ENCODE peak calls at places on chromosomes 11 and 22, in seven cellular contexts. E is OCI-M1; V is stimulated activated CD4-positive, alpha-beta T cell treated with anti-CD3 and anti-CD28 coated beads, Interleukin-12 subunit alpha, Interleukin-12 subunit beta, amount 100 ng/mL, for 4 hours; T is Daoy; D is neural crest cell; N is neural progenitor cell; U is NCI-H510A treated with DMSO at 0.1 percent for 48 hours. Y is an unnamed sample.

GRCh38 chr11:112157274-112157766 is 6.6 kb downstream of the IL18 start:
- DNase-seq in N (no peak), T (peak), E (peak), D (no peak), U (no peak), V (no peak), Y (peak)

GRCh38 chr11:109034341-109034696 is 369.4 kb downstream of the DDX10 start:
- DNase-seq in V (no peak), D (no peak), T (no peak), U (no peak), N (no peak), E (no peak), Y (no peak)

GRCh38 chr11:66346476-66347424 is 679 bp downstream of the B4GAT1 start:
- DNase-seq in V (no peak), N (peak), E (no peak), T (no peak), U (no peak), D (no peak), Y (no peak)

GRCh38 chr11:133134561-133135173 is 397.6 kb downstream of the OPCML start:
- DNase-seq in U (peak), D (peak), V (peak), T (peak), E (peak), N (peak), Y (peak)

GRCh38 chr11:13012037-13012693 is 3.0 kb downstream of the RASSF10 start:
- DNase-seq in T (peak), D (no peak), N (peak), U (no peak), E (no peak), V (no peak), Y (no peak)

GRCh38 chr11:83508804-83509203 is 222.6 kb upstream of the CCDC90B start:
- DNase-seq in U (no peak), V (no peak), N (no peak), D (no peak), T (no peak), E (no peak), Y (peak)

GRCh38 chr22:43094551-43094950 is 5.4 kb upstream of the TTLL1 start:
- DNase-seq in T (no peak), N (no peak), U (no peak), E (no peak), V (no peak), D (no peak), Y (no peak)

GRCh38 chr22:48474881-48475280 is 1352.8 kb downstream of the BRD1 start:
- DNase-seq in T (no peak), V (no peak), D (no peak), E (no peak), U (no peak), N (no peak), Y (no peak)

GRCh38 chr11:102006835-102007566 is 40.2 kb upstream of the CFAP300 start:
- DNase-seq in U (peak), N (no peak), D (no peak), V (no peak), E (no peak), T (no peak), Y (no peak)

GRCh38 chr11:118434123-118434552 is 2.2 kb upstream of the KMT2A start:
- DNase-seq in U (no peak), E (no peak), T (no peak), D (no peak), V (no peak), N (no peak), Y (peak)

GRCh38 chr22:48492371-48493320 is 1335.0 kb downstream of the BRD1 start:
- DNase-seq in E (peak), D (peak), V (no peak), T (peak), N (peak), U (peak), Y (peak)

GRCh38 chr11:63871962-63872832 is 33.3 kb downstream of the MARK2 start:
- DNase-seq in N (peak), E (peak), D (peak), U (peak), T (peak), V (no peak), Y (peak)

GRCh38 chr11:32358729-32359128 is 76.6 kb downstream of the WT1 start:
- DNase-seq in U (no peak), N (peak), V (no peak), D (no peak), T (no peak), E (no peak), Y (no peak)

GRCh38 chr11:4826425-4826824 is 5.3 kb downstream of the OR51F2 start:
- DNase-seq in E (peak), V (no peak), N (peak), D (no peak), U (peak), T (no peak), Y (no peak)

GRCh38 chr11:66996609-66997273 is 21.6 kb downstream of the C11orf86 start:
- DNase-seq in U (no peak), D (no peak), E (no peak), T (peak), V (no peak), N (no peak), Y (no peak)

GRCh38 chr22:24133187-24133965 is 47.9 kb upstream of the SUSD2 start:
- DNase-seq in E (no peak), V (no peak), U (no peak), N (no peak), D (no peak), T (no peak), Y (no peak)

GRCh38 chr11:75925785-75926164 is 110.8 kb downstream of the UVRAG start:
- DNase-seq in V (no peak), E (no peak), U (no peak), N (no peak), D (no peak), T (peak), Y (no peak)

GRCh38 chr22:30444632-30445437 is 19.3 kb downstream of the MTFP1 start:
- DNase-seq in D (peak), N (peak), T (peak), E (peak), V (peak), U (peak), Y (peak)

GRCh38 chr11:7969756-7970646 is 4.8 kb upstream of the NLRP10 start:
- DNase-seq in V (no peak), E (no peak), U (no peak), T (no peak), D (no peak), N (no peak), Y (no peak)

GRCh38 chr11:76626921-76627391 is 43.6 kb downstream of the LRRC32 start:
- DNase-seq in D (no peak), U (no peak), V (no peak), T (peak), E (peak), N (no peak), Y (peak)

GRCh38 chr11:3929689-3930088 is 74.2 kb downstream of the STIM1 start:
- DNase-seq in N (no peak), T (no peak), D (no peak), E (no peak), U (no peak), V (no peak), Y (no peak)

GRCh38 chr11:67731583-67731982 is 57.2 kb upstream of the ALDH3B2 start:
- DNase-seq in E (no peak), V (no peak), T (no peak), U (peak), N (no peak), D (no peak), Y (no peak)

GRCh38 chr22:28006271-28006670 is 87.2 kb upstream of the PITPNB start:
- DNase-seq in T (no peak), E (no peak), U (no peak), V (no peak), D (no peak), N (no peak), Y (no peak)

GRCh38 chr11:379205-380094 is 10.2 kb downstream of the B4GALNT4 start:
- DNase-seq in T (no peak), E (no peak), U (no peak), V (no peak), D (no peak), N (no peak), Y (no peak)

GRCh38 chr11:117170210-117170609 is 8.3 kb upstream of the SIDT2 start:
- DNase-seq in U (no peak), N (no peak), E (no peak), T (no peak), D (no peak), V (no peak), Y (no peak)

GRCh38 chr11:78784321-78785061 is 209.8 kb upstream of the NARS2 start:
- DNase-seq in T (peak), U (peak), N (no peak), E (no peak), D (no peak), V (no peak), Y (no peak)

GRCh38 chr22:44407404-44408226 is 90.4 kb downstream of the RTL6 start:
- DNase-seq in N (no peak), E (no peak), U (no peak), V (no peak), D (no peak), T (no peak), Y (no peak)

GRCh38 chr22:37797874-37798500 is 9.7 kb upstream of the GCAT start:
- DNase-seq in V (no peak), N (no peak), D (no peak), U (no peak), E (no peak), T (no peak), Y (no peak)

GRCh38 chr11:76197941-76198640 is 8.2 kb downstream of the WNT11 start:
- DNase-seq in N (no peak), D (no peak), T (no peak), E (no peak), U (no peak), V (no peak), Y (no peak)

GRCh38 chr11:57008373-57008772 is 19.7 kb downstream of the OR5AK2 start:
- DNase-seq in N (no peak), D (no peak), T (no peak), E (no peak), U (no peak), V (no peak), Y (no peak)

GRCh38 chr22:40671796-40672360 is 7.4 kb upstream of the MCHR1 start:
- DNase-seq in V (no peak), N (no peak), E (no peak), U (no peak), D (no peak), T (no peak), Y (no peak)

GRCh38 chr22:31122532-31123291 is at the start of gene INPP5J:
- DNase-seq in U (peak), T (peak), E (peak), N (peak), D (peak), V (no peak), Y (no peak)